ENCODE peak calls at places on chromosomes 1 and 21, in eight cellular contexts. One of them, this sample, is unnamed.
A peak's percentile ranks its signal among the peaks of the same experiment; 100 is the strongest.

GRCh38 chr1:2906105-2906504 is 104.6 kb upstream of the TTC34 start:
- DNase-seq in T-helper 2 cell: no peak
- DNase-seq in kidney glomerular epithelial cell: no peak
- DNase-seq in astrocyte of the cerebellum: no peak
- DNase-seq in fibroblast of lung: no peak
- DNase-seq in choroid plexus epithelial cell: no peak
- DNase-seq in HCT116: no peak
- DNase-seq in stimulated activated CD4-positive, alpha-beta T cell treated with anti-CD3 and anti-CD28 coated beads, Interleukin-4, amount 100 ng/mL, for 4 hours: no peak
- DNase-seq in this sample: no peak

GRCh38 chr1:185046639-185047038 is 1.3 kb downstream of the RNF2 start:
- DNase-seq in kidney glomerular epithelial cell: no peak
- DNase-seq in fibroblast of lung: no peak
- DNase-seq in HCT116: no peak
- DNase-seq in T-helper 2 cell: no peak
- DNase-seq in choroid plexus epithelial cell: no peak
- DNase-seq in astrocyte of the cerebellum: no peak
- DNase-seq in stimulated activated CD4-positive, alpha-beta T cell treated with anti-CD3 and anti-CD28 coated beads, Interleukin-4, amount 100 ng/mL, for 4 hours: no peak
- DNase-seq in this sample: no peak

GRCh38 chr1:96362623-96363022 is 359.0 kb upstream of the PTBP2 start:
- DNase-seq in kidney glomerular epithelial cell: peak; percentile 100
- DNase-seq in stimulated activated CD4-positive, alpha-beta T cell treated with anti-CD3 and anti-CD28 coated beads, Interleukin-4, amount 100 ng/mL, for 4 hours: no peak
- DNase-seq in HCT116: peak; percentile 95
- DNase-seq in choroid plexus epithelial cell: peak; percentile 98
- DNase-seq in T-helper 2 cell: no peak
- DNase-seq in fibroblast of lung: peak; percentile 98
- DNase-seq in astrocyte of the cerebellum: peak; percentile 97
- DNase-seq in this sample: peak; percentile 98

GRCh38 chr1:58047265-58047858 is 499.2 kb downstream of the OMA1 start:
- DNase-seq in choroid plexus epithelial cell: peak; percentile 14
- DNase-seq in T-helper 2 cell: no peak
- DNase-seq in kidney glomerular epithelial cell: no peak
- DNase-seq in stimulated activated CD4-positive, alpha-beta T cell treated with anti-CD3 and anti-CD28 coated beads, Interleukin-4, amount 100 ng/mL, for 4 hours: no peak
- DNase-seq in astrocyte of the cerebellum: no peak
- DNase-seq in fibroblast of lung: peak; percentile 6
- DNase-seq in HCT116: no peak
- DNase-seq in this sample: no peak

GRCh38 chr1:219020846-219021245 is 152.8 kb upstream of the LYPLAL1 start:
- DNase-seq in fibroblast of lung: no peak
- DNase-seq in astrocyte of the cerebellum: no peak
- DNase-seq in kidney glomerular epithelial cell: no peak
- DNase-seq in choroid plexus epithelial cell: no peak
- DNase-seq in stimulated activated CD4-positive, alpha-beta T cell treated with anti-CD3 and anti-CD28 coated beads, Interleukin-4, amount 100 ng/mL, for 4 hours: no peak
- DNase-seq in T-helper 2 cell: no peak
- DNase-seq in HCT116: no peak
- DNase-seq in this sample: no peak

GRCh38 chr1:109579496-109579895 is 31.1 kb downstream of the GNAI3 start:
- DNase-seq in T-helper 2 cell: no peak
- DNase-seq in fibroblast of lung: peak; percentile 63
- DNase-seq in stimulated activated CD4-positive, alpha-beta T cell treated with anti-CD3 and anti-CD28 coated beads, Interleukin-4, amount 100 ng/mL, for 4 hours: no peak
- DNase-seq in choroid plexus epithelial cell: no peak
- DNase-seq in HCT116: no peak
- DNase-seq in astrocyte of the cerebellum: peak; percentile 76
- DNase-seq in kidney glomerular epithelial cell: no peak
- DNase-seq in this sample: no peak

GRCh38 chr1:189597083-189597482 is 880.6 kb downstream of the BRINP3 start:
- DNase-seq in HCT116: no peak
- DNase-seq in astrocyte of the cerebellum: no peak
- DNase-seq in T-helper 2 cell: no peak
- DNase-seq in fibroblast of lung: no peak
- DNase-seq in stimulated activated CD4-positive, alpha-beta T cell treated with anti-CD3 and anti-CD28 coated beads, Interleukin-4, amount 100 ng/mL, for 4 hours: no peak
- DNase-seq in choroid plexus epithelial cell: no peak
- DNase-seq in kidney glomerular epithelial cell: no peak
- DNase-seq in this sample: no peak

GRCh38 chr1:162663589-162664030 is 31.3 kb downstream of the DDR2 start:
- DNase-seq in T-helper 2 cell: no peak
- DNase-seq in HCT116: no peak
- DNase-seq in choroid plexus epithelial cell: peak; percentile 64
- DNase-seq in stimulated activated CD4-positive, alpha-beta T cell treated with anti-CD3 and anti-CD28 coated beads, Interleukin-4, amount 100 ng/mL, for 4 hours: no peak
- DNase-seq in kidney glomerular epithelial cell: no peak
- DNase-seq in astrocyte of the cerebellum: peak; percentile 83
- DNase-seq in fibroblast of lung: peak; percentile 38
- DNase-seq in this sample: no peak

GRCh38 chr1:117396636-117397035 is 29.4 kb downstream of the MAN1A2 start:
- DNase-seq in T-helper 2 cell: no peak
- DNase-seq in kidney glomerular epithelial cell: no peak
- DNase-seq in astrocyte of the cerebellum: no peak
- DNase-seq in fibroblast of lung: no peak
- DNase-seq in choroid plexus epithelial cell: no peak
- DNase-seq in stimulated activated CD4-positive, alpha-beta T cell treated with anti-CD3 and anti-CD28 coated beads, Interleukin-4, amount 100 ng/mL, for 4 hours: no peak
- DNase-seq in HCT116: no peak
- DNase-seq in this sample: no peak

GRCh38 chr1:111275079-111275478 is 15.6 kb upstream of the CHIA start:
- DNase-seq in kidney glomerular epithelial cell: no peak
- DNase-seq in T-helper 2 cell: no peak
- DNase-seq in HCT116: no peak
- DNase-seq in choroid plexus epithelial cell: peak; percentile 8
- DNase-seq in astrocyte of the cerebellum: peak; percentile 66
- DNase-seq in fibroblast of lung: peak; percentile 60
- DNase-seq in stimulated activated CD4-positive, alpha-beta T cell treated with anti-CD3 and anti-CD28 coated beads, Interleukin-4, amount 100 ng/mL, for 4 hours: no peak
- DNase-seq in this sample: peak; percentile 85

GRCh38 chr1:89855413-89856123 is 34.7 kb downstream of the LRRC8D start:
- DNase-seq in HCT116: no peak
- DNase-seq in choroid plexus epithelial cell: peak; percentile 60
- DNase-seq in astrocyte of the cerebellum: peak; percentile 38
- DNase-seq in fibroblast of lung: peak; percentile 61
- DNase-seq in kidney glomerular epithelial cell: no peak
- DNase-seq in stimulated activated CD4-positive, alpha-beta T cell treated with anti-CD3 and anti-CD28 coated beads, Interleukin-4, amount 100 ng/mL, for 4 hours: no peak
- DNase-seq in T-helper 2 cell: no peak
- DNase-seq in this sample: peak; percentile 74

GRCh38 chr1:60878323-60878722 is 204.0 kb upstream of the NFIA start:
- DNase-seq in choroid plexus epithelial cell: no peak
- DNase-seq in HCT116: no peak
- DNase-seq in astrocyte of the cerebellum: no peak
- DNase-seq in kidney glomerular epithelial cell: no peak
- DNase-seq in stimulated activated CD4-positive, alpha-beta T cell treated with anti-CD3 and anti-CD28 coated beads, Interleukin-4, amount 100 ng/mL, for 4 hours: no peak
- DNase-seq in fibroblast of lung: no peak
- DNase-seq in T-helper 2 cell: no peak
- DNase-seq in this sample: peak; percentile 80

GRCh38 chr1:103239034-103239433 is 130.7 kb upstream of the COL11A1 start:
- DNase-seq in fibroblast of lung: no peak
- DNase-seq in kidney glomerular epithelial cell: no peak
- DNase-seq in HCT116: no peak
- DNase-seq in astrocyte of the cerebellum: no peak
- DNase-seq in stimulated activated CD4-positive, alpha-beta T cell treated with anti-CD3 and anti-CD28 coated beads, Interleukin-4, amount 100 ng/mL, for 4 hours: no peak
- DNase-seq in T-helper 2 cell: no peak
- DNase-seq in choroid plexus epithelial cell: no peak
- DNase-seq in this sample: no peak

GRCh38 chr1:156259805-156260204 is 11.9 kb upstream of the PAQR6 start:
- DNase-seq in T-helper 2 cell: no peak
- DNase-seq in fibroblast of lung: no peak
- DNase-seq in astrocyte of the cerebellum: no peak
- DNase-seq in HCT116: no peak
- DNase-seq in kidney glomerular epithelial cell: no peak
- DNase-seq in stimulated activated CD4-positive, alpha-beta T cell treated with anti-CD3 and anti-CD28 coated beads, Interleukin-4, amount 100 ng/mL, for 4 hours: no peak
- DNase-seq in choroid plexus epithelial cell: peak; percentile 34
- DNase-seq in this sample: no peak

GRCh38 chr1:1021010-1021845 is 1.3 kb downstream of the AGRN start:
- DNase-seq in stimulated activated CD4-positive, alpha-beta T cell treated with anti-CD3 and anti-CD28 coated beads, Interleukin-4, amount 100 ng/mL, for 4 hours: no peak
- DNase-seq in kidney glomerular epithelial cell: peak; percentile 11
- DNase-seq in astrocyte of the cerebellum: no peak
- DNase-seq in fibroblast of lung: peak; percentile 70
- DNase-seq in HCT116: no peak
- DNase-seq in choroid plexus epithelial cell: peak; percentile 72
- DNase-seq in T-helper 2 cell: no peak
- DNase-seq in this sample: peak; percentile 72

GRCh38 chr1:108643492-108644333 is 17.2 kb downstream of the HENMT1 start:
- DNase-seq in astrocyte of the cerebellum: peak; percentile 72
- DNase-seq in choroid plexus epithelial cell: peak; percentile 91
- DNase-seq in kidney glomerular epithelial cell: peak; percentile 18
- DNase-seq in fibroblast of lung: peak; percentile 86
- DNase-seq in T-helper 2 cell: peak; percentile 11
- DNase-seq in HCT116: peak; percentile 15
- DNase-seq in stimulated activated CD4-positive, alpha-beta T cell treated with anti-CD3 and anti-CD28 coated beads, Interleukin-4, amount 100 ng/mL, for 4 hours: peak; percentile 47
- DNase-seq in this sample: peak; percentile 46

GRCh38 chr1:174248041-174248440 is 88.7 kb downstream of the RABGAP1L start:
- DNase-seq in T-helper 2 cell: no peak
- DNase-seq in astrocyte of the cerebellum: no peak
- DNase-seq in choroid plexus epithelial cell: no peak
- DNase-seq in stimulated activated CD4-positive, alpha-beta T cell treated with anti-CD3 and anti-CD28 coated beads, Interleukin-4, amount 100 ng/mL, for 4 hours: no peak
- DNase-seq in kidney glomerular epithelial cell: no peak
- DNase-seq in HCT116: no peak
- DNase-seq in fibroblast of lung: no peak
- DNase-seq in this sample: no peak

GRCh38 chr21:38171723-38172344 is 85.0 kb upstream of the KCNJ15 start:
- DNase-seq in choroid plexus epithelial cell: peak; percentile 74
- DNase-seq in stimulated activated CD4-positive, alpha-beta T cell treated with anti-CD3 and anti-CD28 coated beads, Interleukin-4, amount 100 ng/mL, for 4 hours: no peak
- DNase-seq in HCT116: no peak
- DNase-seq in astrocyte of the cerebellum: no peak
- DNase-seq in kidney glomerular epithelial cell: peak; percentile 71
- DNase-seq in fibroblast of lung: peak; percentile 54
- DNase-seq in T-helper 2 cell: no peak
- DNase-seq in this sample: no peak

GRCh38 chr1:152946248-152946647 is 758 bp upstream of the SPRR5 start:
- DNase-seq in T-helper 2 cell: no peak
- DNase-seq in astrocyte of the cerebellum: no peak
- DNase-seq in choroid plexus epithelial cell: no peak
- DNase-seq in fibroblast of lung: no peak
- DNase-seq in stimulated activated CD4-positive, alpha-beta T cell treated with anti-CD3 and anti-CD28 coated beads, Interleukin-4, amount 100 ng/mL, for 4 hours: no peak
- DNase-seq in kidney glomerular epithelial cell: no peak
- DNase-seq in HCT116: no peak
- DNase-seq in this sample: peak; percentile 32

GRCh38 chr1:244850896-244851295 is 13.4 kb downstream of the HNRNPU start:
- DNase-seq in HCT116: no peak
- DNase-seq in kidney glomerular epithelial cell: no peak
- DNase-seq in choroid plexus epithelial cell: no peak
- DNase-seq in T-helper 2 cell: no peak
- DNase-seq in stimulated activated CD4-positive, alpha-beta T cell treated with anti-CD3 and anti-CD28 coated beads, Interleukin-4, amount 100 ng/mL, for 4 hours: no peak
- DNase-seq in fibroblast of lung: no peak
- DNase-seq in astrocyte of the cerebellum: no peak
- DNase-seq in this sample: no peak

GRCh38 chr1:43990271-43991199 is 864 bp upstream of the CCDC24 start:
- DNase-seq in stimulated activated CD4-positive, alpha-beta T cell treated with anti-CD3 and anti-CD28 coated beads, Interleukin-4, amount 100 ng/mL, for 4 hours: no peak
- DNase-seq in fibroblast of lung: no peak
- DNase-seq in choroid plexus epithelial cell: no peak
- DNase-seq in T-helper 2 cell: no peak
- DNase-seq in astrocyte of the cerebellum: no peak
- DNase-seq in kidney glomerular epithelial cell: no peak
- DNase-seq in HCT116: no peak
- DNase-seq in this sample: no peak

This sample was measured in mammary epithelial cell.